ENCODE peak calls at places on chromosome 22, in five cellular contexts. E is thyroid gland, L is GM23338, M is A549, G is kidney. Q is an unnamed sample. For H3K4me1, the result is how much of the 10 kb centered on the place peaks cover.

GRCh38 chr22:31822523-31822922 is 68.7 kb downstream of the DEPDC5 start:
- DNase-seq in L (no peak), E (no peak), G (no peak), M (no peak), Q (no peak)

GRCh38 chr22:28230682-28231081 is 311.6 kb upstream of the PITPNB start:
- DNase-seq in E (no peak), G (no peak), M (no peak), L (no peak), Q (no peak)

GRCh38 chr22:36715647-36716046 is 12.1 kb upstream of the CACNG2 start:
- DNase-seq in M (no peak), G (no peak), L (no peak), E (no peak), Q (no peak)

GRCh38 chr22:32527756-32528155 is 53.1 kb downstream of the FBXO7 start:
- DNase-seq in M (no peak), G (no peak), E (no peak), L (no peak), Q (no peak)

GRCh38 chr22:29270475-29271271 is 2.6 kb downstream of the EWSR1 start:
- DNase-seq in G (no peak), E (no peak), L (no peak), M (no peak), Q (no peak)

GRCh38 chr22:48179571-48180546 is 1417.4 kb downstream of the TBC1D22A start:
- DNase-seq in M (no peak), L (no peak), E (no peak), G (no peak), Q (no peak)

GRCh38 chr22:31533391-31533790 is 37.1 kb downstream of the SFI1 start:
- DNase-seq in L (no peak), G (no peak), M (no peak), E (no peak), Q (no peak)

GRCh38 chr22:44102856-44103255 is 77.9 kb upstream of the PARVG start:
- DNase-seq in L (no peak), M (no peak), E (no peak), G (peak), Q (no peak)

GRCh38 chr22:30420401-30421178 is 5.0 kb upstream of the MTFP1 start:
- DNase-seq in E (no peak), L (no peak), M (no peak), G (no peak), Q (no peak)

GRCh38 chr22:50713571-50714056 is 24.4 kb upstream of the ACR start:
- DNase-seq in G (peak), L (no peak), E (no peak), M (no peak), Q (no peak)

GRCh38 chr22:50201191-50202129 is 649 bp downstream of the SELENOO start:
- DNase-seq in G (no peak), E (peak), L (peak), M (no peak), Q (no peak)

GRCh38 chr22:26169312-26170111 is at the start of gene SEZ6L:
- DNase-seq in E (peak), L (peak), G (no peak), M (no peak), Q (peak)

GRCh38 chr22:36870250-36870649 is 9.4 kb downstream of the NCF4 start:
- DNase-seq in E (no peak), M (peak), L (no peak), G (peak), Q (peak)

GRCh38 chr22:21075516-21076138 is 29.9 kb downstream of the LRRC74B start:
- DNase-seq in M (no peak), L (no peak), E (no peak), G (no peak), Q (no peak)

GRCh38 chr22:32378703-32379272 is 21.1 kb downstream of the RFPL3 start:
- DNase-seq in G (no peak), E (peak), L (peak), M (peak), Q (no peak)

GRCh38 chr22:48070760-48071159 is 1308.3 kb downstream of the TBC1D22A start:
- DNase-seq in G (no peak), L (peak), M (no peak), E (no peak), Q (no peak)

GRCh38 chr22:44391481-44392445 is 79.0 kb upstream of the SHISAL1 start:
- DNase-seq in M (no peak), E (no peak), L (peak), G (peak), Q (peak)

GRCh38 chr22:32723632-32724031 is 77.9 kb upstream of the TIMP3 start:
- DNase-seq in G (peak), E (peak), L (no peak), M (no peak), Q (peak)

GRCh38 chr22:45268167-45268957 is 16.4 kb upstream of the UPK3A start:
- DNase-seq in G (no peak), L (peak), E (peak), M (peak), Q (no peak)

GRCh38 chr22:36737776-36738175 is 34.2 kb upstream of the CACNG2 start:
- DNase-seq in M (no peak), E (no peak), L (no peak), G (no peak), Q (peak)

GRCh38 chr22:50148991-50149721 is 21.4 kb upstream of the PANX2 start:
- DNase-seq in G (peak), E (peak), M (peak), L (peak), Q (peak)

GRCh38 chr22:50199836-50200332 is 927 bp upstream of the SELENOO start:
- DNase-seq in G (no peak), L (peak), E (no peak), M (no peak), Q (no peak)

GRCh38 chr22:44193537-44193896 is 12.8 kb downstream of the PARVG start:
- DNase-seq in E (no peak), L (no peak), M (no peak), G (no peak), Q (no peak)

GRCh38 chr22:41480397-41480735 is 11.4 kb downstream of the ACO2 start:
- DNase-seq in L (no peak), E (no peak), M (no peak), G (no peak), Q (no peak)

GRCh38 chr22:50621491-50621880 is 6.5 kb downstream of the ARSA start:
- DNase-seq in L (no peak), E (no peak), M (no peak), G (no peak), Q (peak)

GRCh38 chr22:29994027-29994715 is 86.1 kb upstream of the HORMAD2 start:
- DNase-seq in L (no peak), E (no peak), M (peak), G (no peak), Q (no peak)

GRCh38 chr22:45547016-45547345 is 44.3 kb downstream of the FBLN1 start:
- DNase-seq in L (no peak), E (no peak), G (peak), M (no peak), Q (no peak)

GRCh38 chr22:37331034-37331428 is 48.7 kb downstream of the CYTH4 start:
- DNase-seq in M (no peak), G (no peak), E (no peak), L (no peak), Q (no peak)

GRCh38 chr22:28151241-28151640 is 232.2 kb upstream of the PITPNB start:
- DNase-seq in E (no peak), M (no peak), L (no peak), G (no peak), Q (no peak)

GRCh38 chr22:37369536-37369935 is 57.7 kb downstream of the ELFN2 start:
- DNase-seq in L (no peak), E (no peak), M (no peak), G (no peak), Q (no peak)

GRCh38 chr22:50700387-50701075 is 27.9 kb downstream of the SHANK3 start:
- DNase-seq in G (peak), E (no peak), L (no peak), M (no peak), Q (peak)

GRCh38 chr22:48156603-48157355 is 1394.3 kb downstream of the TBC1D22A start:
- DNase-seq in L (no peak), E (no peak), G (no peak), M (no peak), Q (no peak)

GRCh38 chr22:43971112-43971511 is 15.9 kb downstream of the SAMM50 start:
- DNase-seq in E (no peak), L (no peak), M (no peak), G (no peak), Q (no peak)

DNA sequence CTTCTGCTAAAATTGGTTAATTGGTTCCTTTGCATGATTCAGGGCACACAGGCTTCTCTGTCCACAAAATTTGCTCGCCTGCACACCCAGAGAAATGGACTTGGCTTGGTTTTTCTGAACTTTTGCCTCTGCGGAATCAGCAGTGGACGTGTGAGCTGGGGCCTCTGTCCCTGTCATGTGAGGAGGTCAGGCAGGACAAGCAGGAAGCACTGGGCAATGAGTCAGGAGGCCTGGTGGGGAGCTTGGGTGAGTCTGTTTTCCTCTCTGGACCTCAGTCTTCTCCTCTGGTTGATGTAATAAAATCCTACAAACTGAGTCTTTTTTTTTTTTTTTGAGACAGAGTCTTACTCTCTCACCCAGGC is 10.4 kb upstream of the CELSR1 start:
- DNase-seq in M (no peak), E (peak), L (no peak), G (peak), Q (no peak)
- H3K4me1 ChIP-seq in M (under half), E (under half), L (under half), G (under half), Q (under half)

GRCh38 chr22:24455039-24455438 is 27.6 kb downstream of the ADORA2A start:
- DNase-seq in E (no peak), L (no peak), M (no peak), G (no peak), Q (no peak)

GRCh38 chr22:24450600-24450999 is 23.2 kb downstream of the ADORA2A start:
- DNase-seq in E (no peak), M (no peak), G (no peak), L (no peak), Q (no peak)

GRCh38 chr22:24453853-24454252 is 26.5 kb downstream of the ADORA2A start:
- DNase-seq in E (no peak), M (no peak), G (no peak), L (no peak), Q (no peak)

GRCh38 chr22:24455751-24456426 is 28.5 kb downstream of the ADORA2A start:
- DNase-seq in L (no peak), M (no peak), G (no peak), E (no peak), Q (no peak)

GRCh38 chr22:24451162-24451561 is 23.8 kb downstream of the ADORA2A start:
- DNase-seq in M (no peak), G (no peak), L (no peak), E (no peak), Q (no peak)
- H3K4me1 ChIP-seq in M (under half), G (under half), L (under half), E (under half), Q (under half)

GRCh38 chr22:24025475-24025874 is 14.4 kb downstream of the CABIN1 start:
- DNase-seq in L (no peak), E (peak), G (no peak), M (no peak), Q (no peak)

GRCh38 chr22:24024354-24024753 is 13.2 kb downstream of the CABIN1 start:
- DNase-seq in G (no peak), L (no peak), M (no peak), E (no peak), Q (no peak)

GRCh38 chr22:24026056-24026455 is 15.0 kb downstream of the CABIN1 start:
- DNase-seq in E (no peak), M (no peak), L (no peak), G (no peak), Q (no peak)

GRCh38 chr22:24023204-24023789 is 12.2 kb downstream of the CABIN1 start:
- DNase-seq in E (no peak), L (no peak), G (no peak), M (no peak), Q (no peak)

GRCh38 chr22:24021304-24021703 is 10.2 kb downstream of the CABIN1 start:
- DNase-seq in L (no peak), G (no peak), M (no peak), E (no peak), Q (no peak)
- H3K4me1 ChIP-seq in L (under half), G (under half), M (under half), E (under half), Q (under half)

GRCh38 chr22:19877626-19878339 is 23.1 kb upstream of the GNB1L start:
- DNase-seq in E (peak), M (no peak), L (no peak), G (peak), Q (peak)
- H3K4me1 ChIP-seq in E (under half), M (half or more), L (under half), G (under half), Q (under half)

DNA sequence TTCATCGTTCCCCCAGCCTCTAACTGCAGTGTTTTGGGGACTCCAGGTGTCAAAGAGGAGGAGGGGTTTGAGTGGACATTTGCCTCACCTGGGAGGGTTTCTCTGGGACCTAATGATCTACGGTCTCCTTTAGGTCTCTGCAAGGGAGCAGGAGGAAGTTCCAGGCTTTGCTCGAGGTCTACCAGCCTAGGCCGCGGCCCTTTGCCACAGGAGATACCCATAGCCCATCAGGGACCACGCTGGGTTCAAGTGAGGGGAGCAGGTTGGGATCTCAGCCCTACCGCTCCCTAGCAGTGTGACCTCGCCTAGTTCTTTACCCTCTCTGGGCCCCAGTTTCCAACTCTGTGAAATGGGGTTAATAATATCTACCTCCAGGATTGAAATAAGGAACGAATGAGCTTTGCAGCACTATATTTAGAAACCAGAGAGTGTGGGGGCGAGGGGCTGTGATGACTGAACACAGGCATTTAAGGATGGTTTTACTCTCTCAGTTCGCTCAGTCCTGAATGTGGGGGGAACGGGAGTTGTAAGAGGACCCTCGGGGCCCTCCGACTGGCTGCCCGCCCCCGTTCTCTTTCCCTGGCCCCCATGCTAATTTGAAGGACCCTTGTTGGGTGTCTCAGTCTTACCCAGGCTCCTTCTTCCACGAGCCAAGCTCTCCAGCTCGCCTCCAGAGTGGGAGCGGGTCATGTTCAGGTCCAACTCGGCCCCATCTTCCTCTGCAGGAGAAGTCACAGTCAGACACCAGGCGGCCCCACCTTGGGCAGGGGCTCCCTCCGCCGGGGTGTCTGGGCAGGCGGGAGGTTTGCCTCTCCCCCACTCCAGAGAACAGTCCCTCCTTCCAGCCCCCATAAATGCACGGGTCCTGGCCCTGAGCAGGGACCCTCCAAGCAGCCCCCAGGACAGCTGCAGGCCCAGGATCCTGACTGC is 11.7 kb downstream of the PDGFB start:
- DNase-seq in M (no peak), L (no peak), G (peak), E (no peak), Q (no peak)
- H3K4me1 ChIP-seq in M (under half), L (under half), G (under half), E (under half), Q (under half)

GRCh38 chr22:22820626-22821025 is 67.0 kb upstream of the IGLL5 start:
- DNase-seq in E (no peak), L (no peak), M (no peak), G (no peak), Q (no peak)

GRCh38 chr22:22818202-22818538 is 69.4 kb upstream of the IGLL5 start:
- DNase-seq in M (no peak), E (no peak), L (no peak), G (no peak), Q (no peak)

GRCh38 chr22:22818861-22819855 is 68.5 kb upstream of the IGLL5 start:
- DNase-seq in M (no peak), G (peak), E (no peak), L (no peak), Q (no peak)

GRCh38 chr22:22821340-22821739 is 66.3 kb upstream of the IGLL5 start:
- DNase-seq in L (no peak), E (no peak), G (no peak), M (no peak), Q (no peak)

DNA sequence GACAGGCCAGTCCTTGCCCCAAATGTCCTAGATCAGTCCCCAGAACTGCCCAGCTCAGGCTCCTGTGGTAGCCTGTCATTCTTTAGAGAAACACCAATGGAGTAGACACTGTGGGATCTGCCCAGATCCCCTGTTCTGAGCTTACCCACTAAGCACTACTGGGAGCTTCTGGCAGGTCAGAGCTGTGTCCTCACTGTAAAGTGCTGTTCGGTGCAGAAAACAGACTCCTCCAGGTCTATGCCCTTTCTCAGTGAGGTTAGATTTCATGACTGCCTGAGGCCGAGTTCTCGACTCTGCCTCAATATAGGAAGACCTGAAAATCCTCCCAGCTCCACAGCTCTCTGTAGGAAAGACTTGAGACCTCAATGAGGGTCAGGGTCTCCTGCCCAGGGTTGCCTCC is 67.5 kb upstream of the IGLL5 start:
- DNase-seq in M (no peak), G (no peak), E (no peak), L (no peak), Q (no peak)
- H3K4me1 ChIP-seq in M (under half), G (under half), E (under half), L (under half), Q (under half)

GRCh38 chr22:38524434-38524833 is 18.3 kb upstream of the DDX17 start:
- DNase-seq in M (no peak), G (no peak), E (no peak), L (no peak), Q (no peak)

GRCh38 chr22:38513063-38513462 is 7.0 kb upstream of the DDX17 start:
- DNase-seq in E (no peak), L (peak), M (no peak), G (no peak), Q (no peak)

GRCh38 chr22:38519453-38520250 is 13.5 kb upstream of the DDX17 start:
- DNase-seq in E (no peak), L (no peak), M (no peak), G (no peak), Q (no peak)

GRCh38 chr22:38523479-38523878 is 17.4 kb upstream of the DDX17 start:
- DNase-seq in L (no peak), E (no peak), M (no peak), G (no peak), Q (no peak)

GRCh38 chr22:38518620-38519019 is 12.5 kb upstream of the DDX17 start:
- DNase-seq in M (no peak), E (no peak), G (no peak), L (no peak), Q (no peak)
- H3K4me1 ChIP-seq in M (under half), E (under half), G (under half), L (under half), Q (under half)

GRCh38 chr22:35688913-35689675 is 28.6 kb upstream of the APOL5 start:
- DNase-seq in G (no peak), M (no peak), E (no peak), L (no peak), Q (no peak)
- H3K4me1 ChIP-seq in G (under half), M (under half), E (under half), L (under half), Q (under half)

Q was measured in upper lobe of right lung.